ENCODE peak calls at places on chromosomes 2 and 18, in ten cellular contexts. K is amygdala; U is ACHN; X is AG08395; I is stimulated activated CD4-positive, alpha-beta T cell treated with anti-CD3 and anti-CD28 coated beads, Interleukin-2, amount 100 ng/mL, for 24 hours; Q is H7; V is AG04449; P is nucleus accumbens; L is RPMI8226; J is GM20000. W is an unnamed sample.

GRCh38 chr2:200127852-200128251 is 172.5 kb downstream of the MAIP1 start:
- DNase-seq in K (no peak), U (no peak), X (peak), I (no peak), Q (no peak), V (peak), P (no peak), L (no peak), J (no peak), W (no peak)

GRCh38 chr2:119657486-119658145 is 21.4 kb upstream of the TMEM177 start:
- DNase-seq in K (no peak), U (no peak), X (no peak), I (no peak), Q (no peak), V (no peak), P (no peak), L (no peak), J (no peak), W (no peak)

GRCh38 chr2:79723830-79724229 is 211.0 kb downstream of the CTNNA2 start:
- DNase-seq in K (no peak), U (peak), X (peak), I (no peak), Q (no peak), V (peak), P (no peak), L (no peak), J (no peak), W (no peak)

GRCh38 chr2:158457826-158458616 is 1.3 kb downstream of the PKP4 start:
- DNase-seq in K (peak), U (peak), X (peak), I (peak), Q (peak), V (no peak), P (peak), L (peak), J (peak), W (peak)

GRCh38 chr2:11329759-11330158 is 14.7 kb downstream of the ROCK2 start:
- DNase-seq in K (no peak), U (no peak), X (peak), I (no peak), Q (no peak), V (no peak), P (no peak), L (no peak), J (no peak), W (no peak)

GRCh38 chr2:226558418-226558817 is 241.2 kb downstream of the IRS1 start:
- DNase-seq in K (no peak), U (no peak), X (no peak), I (no peak), Q (no peak), V (no peak), P (no peak), L (no peak), J (no peak), W (no peak)

GRCh38 chr2:32258242-32258641 is 6.4 kb downstream of the NLRC4 start:
- DNase-seq in K (no peak), U (no peak), X (no peak), I (no peak), Q (no peak), V (no peak), P (no peak), L (no peak), J (no peak), W (no peak)

GRCh38 chr2:128550389-128550788 is 231.7 kb upstream of the HS6ST1 start:
- DNase-seq in K (no peak), U (no peak), X (no peak), I (no peak), Q (no peak), V (no peak), P (no peak), L (no peak), J (no peak), W (no peak)

GRCh38 chr2:224086226-224086911 is 47.3 kb upstream of the SERPINE2 start:
- DNase-seq in K (no peak), U (peak), X (peak), I (no peak), Q (no peak), V (peak), P (no peak), L (no peak), J (no peak), W (no peak)

GRCh38 chr2:181850914-181851560 is 40.5 kb upstream of the ITPRID2 start:
- DNase-seq in K (no peak), U (no peak), X (no peak), I (no peak), Q (no peak), V (no peak), P (no peak), L (no peak), J (no peak), W (no peak)

GRCh38 chr2:222671259-222672067 is at the start of gene MOGAT1:
- DNase-seq in K (peak), U (peak), X (peak), I (no peak), Q (peak), V (no peak), P (peak), L (peak), J (no peak), W (peak)

GRCh38 chr18:3794537-3795348 is 344.8 kb downstream of the TGIF1 start:
- DNase-seq in K (no peak), U (no peak), X (peak), I (no peak), Q (no peak), V (peak), P (no peak), L (peak), J (no peak), W (no peak)

GRCh38 chr2:25976884-25977741 is 5.2 kb downstream of the KIF3C start:
- DNase-seq in K (no peak), U (peak), X (no peak), I (no peak), Q (no peak), V (no peak), P (no peak), L (no peak), J (no peak), W (no peak)

GRCh38 chr2:149221002-149221401 is 109.4 kb upstream of the LYPD6 start:
- DNase-seq in K (no peak), U (no peak), X (no peak), I (no peak), Q (no peak), V (no peak), P (no peak), L (no peak), J (no peak), W (no peak)

GRCh38 chr2:219058541-219059374 is 2.0 kb downstream of the IHH start:
- DNase-seq in K (no peak), U (peak), X (peak), I (peak), Q (peak), V (no peak), P (no peak), L (no peak), J (peak), W (no peak)

GRCh38 chr2:151668737-151669136 is 65.5 kb downstream of the NEB start:
- DNase-seq in K (no peak), U (no peak), X (no peak), I (no peak), Q (peak), V (no peak), P (no peak), L (no peak), J (no peak), W (no peak)

GRCh38 chr2:106995560-106995959 is 109.6 kb upstream of the ST6GAL2 start:
- DNase-seq in K (no peak), U (no peak), X (no peak), I (no peak), Q (no peak), V (peak), P (no peak), L (no peak), J (no peak), W (no peak)

GRCh38 chr18:6509417-6510198 is 94.9 kb upstream of the L3MBTL4 start:
- DNase-seq in K (no peak), U (no peak), X (no peak), I (no peak), Q (no peak), V (no peak), P (no peak), L (peak), J (no peak), W (no peak)

GRCh38 chr2:205858781-205859478 is 176.6 kb downstream of the NRP2 start:
- DNase-seq in K (no peak), U (no peak), X (peak), I (no peak), Q (no peak), V (no peak), P (no peak), L (peak), J (no peak), W (peak)

GRCh38 chr18:46720521-46720920 is 36.3 kb downstream of the ST8SIA5 start:
- DNase-seq in K (no peak), U (no peak), X (no peak), I (no peak), Q (no peak), V (no peak), P (no peak), L (no peak), J (no peak), W (no peak)